ENCODE peak calls at places on chromosome 6, in eight cellular contexts. G is NCI-H774, T is putamen, K is cardiac muscle cell, U is amygdala, C is aorta, L is Right ventricle myocardium inferior, D is brain microvascular endothelial cell. B is an unnamed sample.

GRCh38 chr6:75755704-75756103 is 6.7 kb downstream of the MYO6 start:
- DNase-seq in T (no peak), K (peak), D (no peak), G (no peak), L (no peak), U (no peak), C (no peak), B (no peak)

GRCh38 chr6:151452750-151453427 is 963 bp upstream of the RMND1 start:
- DNase-seq in G (no peak), U (no peak), K (peak), T (no peak), D (no peak), L (no peak), C (no peak), B (no peak)

GRCh38 chr6:157551041-157551832 is 170.2 kb downstream of the ZDHHC14 start:
- DNase-seq in D (no peak), L (no peak), K (no peak), G (no peak), T (no peak), C (no peak), U (no peak), B (no peak)

GRCh38 chr6:11650297-11650696 is 112.7 kb downstream of the TMEM170B start:
- DNase-seq in G (no peak), U (no peak), T (no peak), L (no peak), K (peak), D (peak), C (no peak), B (no peak)

GRCh38 chr6:26187981-26188635 is 100.9 kb downstream of the HFE start:
- DNase-seq in C (no peak), G (peak), D (no peak), K (peak), L (no peak), T (no peak), U (no peak), B (no peak)

GRCh38 chr6:27213544-27214125 is 33.9 kb upstream of the PRSS16 start:
- DNase-seq in G (no peak), D (peak), U (peak), L (no peak), K (peak), C (no peak), T (no peak), B (no peak)

GRCh38 chr6:109606362-109606761 is 84.6 kb downstream of the AK9 start:
- DNase-seq in D (no peak), C (no peak), U (no peak), T (no peak), K (no peak), L (no peak), G (no peak), B (no peak)

GRCh38 chr6:3569817-3570216 is 113.0 kb upstream of the SLC22A23 start:
- DNase-seq in C (no peak), T (no peak), K (no peak), D (no peak), U (no peak), L (no peak), G (no peak), B (no peak)

GRCh38 chr6:112202639-112203341 is 51.6 kb downstream of the LAMA4 start:
- DNase-seq in D (peak), C (no peak), U (no peak), G (no peak), L (no peak), T (no peak), K (no peak), B (no peak)

GRCh38 chr6:34673079-34673478 is 23.5 kb downstream of the ILRUN start:
- DNase-seq in G (no peak), K (no peak), C (no peak), D (no peak), L (no peak), U (no peak), T (no peak), B (no peak)

GRCh38 chr6:145705561-145705960 is 29.8 kb downstream of the EPM2A start:
- DNase-seq in U (no peak), D (peak), C (no peak), K (peak), T (no peak), G (no peak), L (no peak), B (no peak)

GRCh38 chr6:113120214-113120576 is 737.0 kb upstream of the MARCKS start:
- DNase-seq in L (no peak), C (no peak), D (peak), T (no peak), G (no peak), U (no peak), K (peak), B (no peak)

GRCh38 chr6:139539852-139540251 is 165.4 kb upstream of the CITED2 start:
- DNase-seq in G (no peak), K (peak), C (peak), D (peak), L (peak), T (no peak), U (no peak), B (no peak)

GRCh38 chr6:2209226-2209809 is 36.1 kb downstream of the GMDS start:
- DNase-seq in D (peak), C (no peak), G (peak), K (peak), U (no peak), T (no peak), L (no peak), B (no peak)

GRCh38 chr6:12058164-12058926 is 46.2 kb downstream of the HIVEP1 start:
- DNase-seq in L (no peak), T (no peak), C (no peak), U (no peak), D (no peak), G (no peak), K (no peak), B (no peak)

GRCh38 chr6:126812651-126813050 is 305.8 kb upstream of the RSPO3 start:
- DNase-seq in T (no peak), G (no peak), D (no peak), K (peak), U (no peak), C (no peak), L (no peak), B (no peak)

GRCh38 chr6:10403385-10404106 is 11.3 kb downstream of the TFAP2A start:
- DNase-seq in U (no peak), G (no peak), T (no peak), K (peak), C (no peak), D (peak), L (no peak), B (no peak)

GRCh38 chr6:53033764-53034163 is 31.4 kb upstream of the FBXO9 start:
- DNase-seq in T (no peak), D (peak), K (peak), C (no peak), G (no peak), U (no peak), L (no peak), B (no peak)

GRCh38 chr6:36823421-36824096 is 15.7 kb downstream of the CPNE5 start:
- DNase-seq in K (no peak), G (no peak), L (no peak), C (no peak), D (no peak), T (no peak), U (no peak), B (no peak)

GRCh38 chr6:135280375-135281136 is 99.4 kb downstream of the MYB start:
- DNase-seq in D (no peak), T (no peak), U (no peak), C (no peak), L (no peak), G (no peak), K (peak), B (peak)

GRCh38 chr6:5006182-5006581 is 2.3 kb upstream of the RPP40 start:
- DNase-seq in C (no peak), G (no peak), K (peak), T (no peak), U (no peak), D (no peak), L (no peak), B (no peak)

GRCh38 chr6:145015739-145016558 is 719.4 kb downstream of the EPM2A start:
- DNase-seq in D (peak), K (peak), G (no peak), L (no peak), T (peak), U (no peak), C (peak), B (no peak)

GRCh38 chr6:15978426-15978825 is 150.5 kb upstream of the MYLIP start:
- DNase-seq in G (no peak), U (no peak), C (no peak), L (no peak), K (no peak), D (no peak), T (no peak), B (no peak)

GRCh38 chr6:21496275-21496674 is 97.3 kb upstream of the SOX4 start:
- DNase-seq in D (no peak), L (no peak), G (no peak), C (no peak), K (no peak), T (no peak), U (no peak), B (no peak)

GRCh38 chr6:107621216-107621940 is 131.5 kb downstream of the SOBP start:
- DNase-seq in U (no peak), D (no peak), G (peak), T (no peak), K (no peak), L (no peak), C (no peak), B (no peak)

GRCh38 chr6:156804402-156804801 is 27.2 kb downstream of the ARID1B start:
- DNase-seq in C (no peak), U (no peak), T (no peak), D (no peak), L (no peak), G (no peak), K (no peak), B (no peak)

B was measured in cerebellar nuclear complex.